ENCODE peak calls at places on chromosomes 4 and X, in six cellular contexts. W is A549, D is HepG2, E is K562, G is SK-N-SH, X is GM12878. U is an unnamed sample.

GRCh38 chr4:108941914-108942379 is 179.1 kb upstream of the ETNPPL start:
- DNase-seq in E (no peak), G (no peak), X (no peak), D (no peak), W (no peak), U (no peak)

GRCh38 chrX:12002876-12003275 is 135.4 kb upstream of the FRMPD4 start:
- DNase-seq in X (no peak), D (no peak), W (no peak), G (no peak), E (no peak), U (no peak)

GRCh38 chr4:184814686-184815045 is 11.1 kb downstream of the ACSL1 start:
- DNase-seq in W (no peak), D (no peak), E (no peak), G (no peak), X (no peak), U (no peak)

GRCh38 chrX:101642086-101642485 is 17.6 kb downstream of the ARMCX2 start:
- DNase-seq in G (no peak), X (no peak), E (no peak), W (no peak), D (no peak), U (no peak)

GRCh38 chrX:9788908-9789307 is 2.7 kb downstream of the SHROOM2 start:
- DNase-seq in W (peak; percentile 61), E (no peak), X (no peak), G (no peak), D (peak; percentile 76), U (no peak)

GRCh38 chrX:9610774-9611392 is 146.0 kb downstream of the TBL1X start:
- DNase-seq in E (no peak), X (no peak), W (no peak), D (no peak), G (no peak), U (no peak)

GRCh38 chr4:185112104-185112503 is 31.0 kb upstream of the SLC25A4 start:
- DNase-seq in D (peak; percentile 31), E (peak; percentile 49), X (no peak), W (peak; percentile 71), G (no peak), U (no peak)

GRCh38 chr4:168183717-168184571 is 91.6 kb downstream of the ANXA10 start:
- DNase-seq in E (peak; percentile 10), X (peak; percentile 12), W (peak; percentile 44), G (peak; percentile 49), D (peak; percentile 14), U (no peak)

GRCh38 chrX:22559506-22559905 is 286.8 kb downstream of the CBLL2 start:
- DNase-seq in W (no peak), E (no peak), X (no peak), G (no peak), D (no peak), U (no peak)

GRCh38 chr4:176565044-176565443 is 227.7 kb downstream of the VEGFC start:
- DNase-seq in D (no peak), E (no peak), W (peak; percentile 14), X (no peak), G (no peak), U (no peak)

GRCh38 chrX:155027509-155028066 is 944 bp downstream of the FUNDC2 start:
- DNase-seq in W (peak; percentile 53), G (no peak), E (no peak), D (peak; percentile 11), X (no peak), U (no peak)

GRCh38 chrX:72262077-72262476 is 15.0 kb downstream of the RPS4X start:
- DNase-seq in X (no peak), W (no peak), D (peak; percentile 40), E (no peak), G (no peak), U (no peak)

GRCh38 chr4:8334786-8335460 is 65.4 kb downstream of the HTRA3 start:
- DNase-seq in E (no peak), W (no peak), G (no peak), X (no peak), D (peak; percentile 54), U (no peak)

DNA sequence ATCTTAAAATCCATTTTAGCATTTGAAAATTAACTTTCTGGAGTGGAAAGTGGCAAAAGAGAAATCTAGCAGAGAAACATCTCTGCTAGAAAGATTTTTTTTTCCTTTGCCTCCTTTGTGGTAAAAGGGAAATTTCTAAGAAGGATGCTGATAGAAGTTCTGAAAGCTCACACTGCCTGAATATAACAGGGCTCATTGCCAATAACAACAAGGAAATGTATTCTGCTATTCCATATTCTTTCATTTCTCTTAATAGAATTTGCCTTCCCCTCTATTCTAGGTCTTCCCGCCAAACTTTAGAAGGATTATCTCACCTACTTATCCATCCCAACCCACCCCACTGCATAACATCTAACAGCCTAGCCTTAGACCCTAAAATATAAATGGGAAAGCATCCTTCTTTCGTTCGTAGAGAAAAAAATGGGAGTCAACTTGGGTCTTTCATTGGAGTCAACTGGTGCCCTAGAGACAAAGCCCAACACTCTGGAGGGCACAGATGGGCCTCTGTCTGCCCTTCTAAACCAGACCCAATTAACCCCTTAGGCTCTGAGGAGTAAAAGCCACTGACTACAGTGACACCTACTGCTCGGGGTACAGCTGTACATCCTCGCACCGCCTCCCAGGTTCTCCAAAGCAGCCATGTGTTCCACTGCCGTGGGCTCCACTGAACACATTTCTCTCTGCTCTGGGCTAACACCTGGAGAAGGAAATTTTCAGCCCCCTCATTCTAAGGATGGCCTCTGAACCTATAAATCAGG is 103.9 kb downstream of the MAML3 start:
- DNase-seq in W (peak; percentile 86), D (no peak), G (peak; percentile 61), X (no peak), E (peak; percentile 14), U (no peak)
- H3K4me1 ChIP-seq in W (peaks cover 91% of the 10 kb centered on the region), D (peaks cover 20% of the 10 kb centered on the region), G (peaks cover 9% of the 10 kb centered on the region), X (peaks cover 4% of the 10 kb centered on the region), E (no peaks in the 10 kb centered on the region), U (peaks cover 37% of the 10 kb centered on the region)

DNA sequence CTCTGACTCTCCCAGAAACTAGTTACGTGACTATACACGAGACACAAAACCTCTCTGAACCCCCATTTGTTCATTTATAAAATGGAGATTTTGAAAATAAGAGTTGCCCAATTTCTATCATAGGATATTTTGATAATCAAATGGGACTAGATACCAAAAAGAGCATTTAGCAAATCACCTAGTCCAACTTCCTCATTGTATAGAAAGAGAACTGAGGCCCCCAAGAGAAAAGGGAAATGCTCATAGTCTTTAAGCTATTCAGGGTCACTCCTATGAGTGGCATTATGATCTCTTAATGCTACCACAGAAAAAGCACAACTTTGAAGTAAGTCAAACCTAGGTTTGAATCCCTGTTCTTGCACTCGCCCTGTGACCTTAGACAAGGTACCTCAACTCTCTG is 62.7 kb downstream of the BMP15 start:
- DNase-seq in E (no peak), D (no peak), W (no peak), X (no peak), G (no peak), U (no peak)
- TF ChIP-seq CHD2 in E (no peak), D (no peak), W (no peak), X (no peak), G (no peak), U (no peak)

GRCh38 chr4:89290727-89291126 is 16.9 kb downstream of the GPRIN3 start:
- DNase-seq in E (no peak), W (no peak), X (no peak), D (no peak), G (no peak), U (no peak)

GRCh38 chr4:89295415-89295927 is 12.1 kb downstream of the GPRIN3 start:
- DNase-seq in W (no peak), G (no peak), D (no peak), E (no peak), X (no peak), U (no peak)

GRCh38 chr4:89294583-89295244 is 12.9 kb downstream of the GPRIN3 start:
- DNase-seq in E (no peak), W (no peak), D (no peak), G (no peak), X (no peak), U (no peak)

GRCh38 chr4:89296399-89296798 is 11.2 kb downstream of the GPRIN3 start:
- DNase-seq in W (no peak), D (peak; percentile 25), E (no peak), G (no peak), X (no peak), U (no peak)

DNA sequence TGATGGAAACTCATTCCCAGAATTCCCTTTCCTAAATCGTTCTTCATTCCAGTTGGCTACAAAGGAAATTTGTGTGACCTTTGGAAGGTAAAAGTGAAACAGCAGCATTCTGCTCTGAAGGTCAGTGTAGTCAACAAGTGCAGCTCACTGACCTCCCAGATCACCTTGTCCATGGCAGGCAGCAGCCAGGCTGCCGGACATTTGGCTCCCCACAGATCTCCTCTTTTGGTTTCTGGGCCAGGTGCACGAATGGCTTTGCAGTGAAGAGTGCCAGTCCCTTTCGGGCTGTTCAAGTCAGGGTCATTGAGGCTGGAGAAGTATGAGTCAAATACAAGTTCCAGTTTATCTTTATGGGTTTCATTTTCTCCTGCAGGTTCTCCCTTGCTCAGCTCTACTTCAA is 14.3 kb downstream of the GPRIN3 start:
- DNase-seq in G (no peak), W (no peak), E (no peak), D (no peak), X (no peak), U (no peak)
- H3K4me1 ChIP-seq in G (no peaks in the 10 kb centered on the region), W (peaks cover 67% of the 10 kb centered on the region), E (no peaks in the 10 kb centered on the region), D (peaks cover 7% of the 10 kb centered on the region), X (peaks cover 8% of the 10 kb centered on the region), U (no peaks in the 10 kb centered on the region)

GRCh38 chr4:37322122-37322521 is 77.6 kb downstream of the NWD2 start:
- DNase-seq in W (no peak), E (no peak), D (no peak), X (no peak), G (no peak), U (no peak)
- TF ChIP-seq CHD2 in W (no peak), E (no peak), D (no peak), X (no peak), G (no peak), U (no peak)

GRCh38 chrX:68833855-68834331 is 5.1 kb downstream of the EFNB1 start:
- DNase-seq in W (no peak), X (no peak), G (no peak), E (no peak), D (no peak), U (no peak)

GRCh38 chrX:68832101-68832416 is 3.2 kb downstream of the EFNB1 start:
- DNase-seq in X (no peak), W (no peak), E (no peak), G (peak; percentile 58), D (no peak), U (peak; percentile 40)

GRCh38 chrX:68832516-68833447 is 4.0 kb downstream of the EFNB1 start:
- DNase-seq in D (no peak), X (no peak), W (no peak), G (no peak), E (no peak), U (peak; percentile 38)

GRCh38 chrX:68834371-68835103 is 5.7 kb downstream of the EFNB1 start:
- DNase-seq in G (no peak), D (no peak), X (no peak), W (no peak), E (no peak), U (no peak)

GRCh38 chrX:68833448-68833805 is 4.6 kb downstream of the EFNB1 start:
- DNase-seq in G (no peak), E (no peak), X (no peak), W (no peak), D (no peak), U (no peak)
- H3K4me1 ChIP-seq in G (no peaks in the 10 kb centered on the region), E (no peaks in the 10 kb centered on the region), X (no peaks in the 10 kb centered on the region), W (peaks cover under 1% of the 10 kb centered on the region), D (no peaks in the 10 kb centered on the region), U (peaks cover 4% of the 10 kb centered on the region)

GRCh38 chr4:47122592-47123291 is 91.4 kb downstream of the GABRB1 start:
- DNase-seq in G (peak; percentile 45), X (peak; percentile 21), W (peak; percentile 61), E (peak; percentile 40), D (peak; percentile 63), U (peak; percentile 51)
- TF ChIP-seq CHD2 in G (no peak), X (no peak), W (no peak), E (no peak), D (no peak), U (no peak)

GRCh38 chr4:119026662-119027444 is 108.8 kb upstream of the MYOZ2 start:
- DNase-seq in E (no peak), W (peak; percentile 53), G (no peak), X (no peak), D (no peak), U (no peak)
- H3K4me1 ChIP-seq in E (no peaks in the 10 kb centered on the region), W (peaks cover 27% of the 10 kb centered on the region), G (peaks cover 24% of the 10 kb centered on the region), X (no peaks in the 10 kb centered on the region), D (no peaks in the 10 kb centered on the region), U (peaks cover 3% of the 10 kb centered on the region)

U was measured in H1.